ENCODE peak calls at places on chromosomes 12 and 14, in four cellular contexts. One of them, this sample, is unnamed.

GRCh38 chr14:21852061-21852664 is 178.5 kb upstream of the OR4E1 start:
- DNase-seq in endothelial cell: peak; percentile 70
- DNase-seq in fibroblast of the aortic adventitia: peak; percentile 12
- DNase-seq in natural killer cell: peak; percentile 48
- DNase-seq in this sample: no peak

GRCh38 chr12:91332305-91332704 is 149.7 kb upstream of the DCN start:
- DNase-seq in endothelial cell: no peak
- DNase-seq in fibroblast of the aortic adventitia: peak; percentile 54
- DNase-seq in natural killer cell: no peak
- DNase-seq in this sample: no peak

GRCh38 chr12:91901675-91902074 is 244.0 kb downstream of the BTG1 start:
- DNase-seq in endothelial cell: no peak
- DNase-seq in fibroblast of the aortic adventitia: no peak
- DNase-seq in natural killer cell: no peak
- DNase-seq in this sample: no peak

GRCh38 chr12:117125275-117125613 is 26.0 kb upstream of the TESC start:
- DNase-seq in endothelial cell: no peak
- DNase-seq in fibroblast of the aortic adventitia: no peak
- DNase-seq in natural killer cell: no peak
- DNase-seq in this sample: no peak

GRCh38 chr12:116861331-116861730 is 19.9 kb downstream of the HRK start:
- DNase-seq in endothelial cell: no peak
- DNase-seq in fibroblast of the aortic adventitia: peak; percentile 65
- DNase-seq in natural killer cell: no peak
- DNase-seq in this sample: no peak

GRCh38 chr14:96255501-96256366 is at the start of gene BDKRB1:
- DNase-seq in endothelial cell: no peak
- DNase-seq in fibroblast of the aortic adventitia: peak; percentile 98
- DNase-seq in natural killer cell: no peak
- DNase-seq in this sample: no peak

GRCh38 chr14:81450100-81450531 is 50.0 kb upstream of the STON2 start:
- DNase-seq in endothelial cell: no peak
- DNase-seq in fibroblast of the aortic adventitia: peak; percentile 61
- DNase-seq in natural killer cell: no peak
- DNase-seq in this sample: no peak

GRCh38 chr12:82896979-82897378 is 210.3 kb downstream of the TMTC2 start:
- DNase-seq in endothelial cell: no peak
- DNase-seq in fibroblast of the aortic adventitia: peak; percentile 45
- DNase-seq in natural killer cell: no peak
- DNase-seq in this sample: no peak

GRCh38 chr12:52221912-52222457 is 11.1 kb upstream of the KRT7 start:
- DNase-seq in endothelial cell: peak; percentile 81
- DNase-seq in fibroblast of the aortic adventitia: no peak
- DNase-seq in natural killer cell: peak; percentile 45
- DNase-seq in this sample: no peak

GRCh38 chr14:79493081-79493652 is 718.1 kb downstream of the DIO2 start:
- DNase-seq in endothelial cell: no peak
- DNase-seq in fibroblast of the aortic adventitia: no peak
- DNase-seq in natural killer cell: no peak
- DNase-seq in this sample: no peak

GRCh38 chr14:66066991-66067788 is 419.0 kb upstream of the CCDC196 start:
- DNase-seq in endothelial cell: no peak
- DNase-seq in fibroblast of the aortic adventitia: peak; percentile 92
- DNase-seq in natural killer cell: no peak
- DNase-seq in this sample: no peak

GRCh38 chr12:93904124-93904523 is 226.9 kb downstream of the CRADD start:
- DNase-seq in endothelial cell: no peak
- DNase-seq in fibroblast of the aortic adventitia: no peak
- DNase-seq in natural killer cell: no peak
- DNase-seq in this sample: no peak

DNA sequence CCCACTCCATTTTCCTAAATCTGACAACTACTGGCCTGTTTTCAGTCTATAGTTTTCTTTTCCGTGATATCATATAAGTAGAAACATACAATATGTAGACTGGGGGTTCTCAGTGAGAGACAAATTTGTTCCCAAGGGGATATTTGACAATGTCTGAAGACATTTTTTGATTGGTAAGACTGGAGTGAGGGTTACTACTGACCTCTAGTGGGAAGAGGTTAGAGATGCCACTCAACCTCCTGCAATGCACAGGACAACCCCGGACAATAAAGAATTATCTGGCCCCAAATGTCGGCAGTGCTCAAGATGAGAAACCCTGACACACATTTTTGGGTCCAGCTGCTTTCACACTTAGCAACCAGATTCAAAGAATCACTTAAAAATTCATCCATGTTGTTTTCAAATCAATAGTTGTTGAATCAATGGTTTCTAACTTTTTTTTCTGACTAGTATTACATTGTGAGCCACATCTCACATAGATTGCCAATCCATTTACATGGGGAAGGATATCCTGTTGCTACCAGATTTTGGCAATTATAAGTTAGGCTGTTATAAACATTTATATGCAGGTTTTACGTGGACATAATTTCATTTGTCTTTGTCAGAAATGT is 307.1 kb downstream of the RPL10L start:
- DNase-seq in endothelial cell: peak; percentile 31
- DNase-seq in fibroblast of the aortic adventitia: no peak
- DNase-seq in natural killer cell: no peak
- DNase-seq in this sample: no peak
- TF ChIP-seq CTCF in endothelial cell: peak; percentile 56
- TF ChIP-seq CTCF in fibroblast of the aortic adventitia: no peak
- TF ChIP-seq CTCF in natural killer cell: no peak
- TF ChIP-seq CTCF in this sample: peak; percentile 71

GRCh38 chr14:103058209-103059055 is 1.1 kb upstream of the CDC42BPB start:
- DNase-seq in endothelial cell: no peak
- DNase-seq in fibroblast of the aortic adventitia: no peak
- DNase-seq in natural killer cell: no peak
- DNase-seq in this sample: no peak
- TF ChIP-seq CTCF in endothelial cell: no peak
- TF ChIP-seq CTCF in fibroblast of the aortic adventitia: no peak
- TF ChIP-seq CTCF in natural killer cell: no peak
- TF ChIP-seq CTCF in this sample: no peak

GRCh38 chr14:90509403-90509802 is 112.6 kb downstream of the CALM1 start:
- DNase-seq in endothelial cell: no peak
- DNase-seq in fibroblast of the aortic adventitia: no peak
- DNase-seq in natural killer cell: no peak
- DNase-seq in this sample: no peak
- TF ChIP-seq CTCF in endothelial cell: no peak
- TF ChIP-seq CTCF in fibroblast of the aortic adventitia: no peak
- TF ChIP-seq CTCF in natural killer cell: no peak
- TF ChIP-seq CTCF in this sample: peak; percentile 18

DNA sequence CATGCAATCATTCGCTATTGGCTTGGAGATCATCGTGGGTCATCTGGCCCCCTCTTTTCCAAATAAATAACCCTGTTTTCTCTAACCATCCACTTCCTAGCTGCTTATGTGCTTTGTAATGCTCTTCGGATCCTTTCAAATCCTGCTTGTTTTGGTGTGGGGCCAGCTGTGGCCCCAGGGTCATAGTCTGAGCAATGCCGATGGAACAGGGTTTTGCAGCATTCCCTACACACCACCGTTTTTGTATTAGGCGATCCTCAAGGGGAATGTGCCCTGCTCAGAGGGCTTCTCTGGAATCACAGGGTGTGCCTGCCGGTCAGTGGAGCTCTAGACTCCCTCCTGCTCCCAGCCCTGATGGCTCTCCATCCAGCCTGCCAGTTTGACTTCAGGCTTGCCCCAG is 78.1 kb upstream of the NRXN3 start:
- DNase-seq in endothelial cell: no peak
- DNase-seq in fibroblast of the aortic adventitia: no peak
- DNase-seq in natural killer cell: no peak
- DNase-seq in this sample: no peak
- TF ChIP-seq CTCF in endothelial cell: no peak
- TF ChIP-seq CTCF in fibroblast of the aortic adventitia: no peak
- TF ChIP-seq CTCF in natural killer cell: no peak
- TF ChIP-seq CTCF in this sample: no peak

GRCh38 chr12:123807002-123807401 is 44.9 kb downstream of the DNAH10 start:
- DNase-seq in endothelial cell: no peak
- DNase-seq in fibroblast of the aortic adventitia: no peak
- DNase-seq in natural killer cell: no peak
- DNase-seq in this sample: no peak

GRCh38 chr12:123805119-123805518 is 43.0 kb downstream of the DNAH10 start:
- DNase-seq in endothelial cell: no peak
- DNase-seq in fibroblast of the aortic adventitia: no peak
- DNase-seq in natural killer cell: no peak
- DNase-seq in this sample: no peak

GRCh38 chr12:123813349-123813748 is 51.2 kb downstream of the DNAH10 start:
- DNase-seq in endothelial cell: no peak
- DNase-seq in fibroblast of the aortic adventitia: peak; percentile 57
- DNase-seq in natural killer cell: no peak
- DNase-seq in this sample: no peak

GRCh38 chr12:123807670-123808069 is 45.6 kb downstream of the DNAH10 start:
- DNase-seq in endothelial cell: no peak
- DNase-seq in fibroblast of the aortic adventitia: peak; percentile 34
- DNase-seq in natural killer cell: no peak
- DNase-seq in this sample: no peak

GRCh38 chr12:123808167-123808566 is 46.1 kb downstream of the DNAH10 start:
- DNase-seq in endothelial cell: peak; percentile 24
- DNase-seq in fibroblast of the aortic adventitia: no peak
- DNase-seq in natural killer cell: no peak
- DNase-seq in this sample: no peak
- TF ChIP-seq CTCF in endothelial cell: no peak
- TF ChIP-seq CTCF in fibroblast of the aortic adventitia: peak; percentile 35
- TF ChIP-seq CTCF in natural killer cell: no peak
- TF ChIP-seq CTCF in this sample: peak; percentile 54

GRCh38 chr12:108519558-108519957 is 4.5 kb downstream of the FICD start:
- DNase-seq in endothelial cell: no peak
- DNase-seq in fibroblast of the aortic adventitia: no peak
- DNase-seq in natural killer cell: no peak
- DNase-seq in this sample: no peak
- TF ChIP-seq CTCF in endothelial cell: no peak
- TF ChIP-seq CTCF in fibroblast of the aortic adventitia: no peak
- TF ChIP-seq CTCF in natural killer cell: no peak
- TF ChIP-seq CTCF in this sample: peak; percentile 24

GRCh38 chr12:72074956-72075355 is 136.3 kb downstream of the TPH2 start:
- DNase-seq in endothelial cell: no peak
- DNase-seq in fibroblast of the aortic adventitia: no peak
- DNase-seq in natural killer cell: no peak
- DNase-seq in this sample: no peak

GRCh38 chr12:72075891-72076557 is 137.4 kb downstream of the TPH2 start:
- DNase-seq in endothelial cell: no peak
- DNase-seq in fibroblast of the aortic adventitia: no peak
- DNase-seq in natural killer cell: no peak
- DNase-seq in this sample: no peak

GRCh38 chr12:72075401-72075800 is 136.8 kb downstream of the TPH2 start:
- DNase-seq in endothelial cell: no peak
- DNase-seq in fibroblast of the aortic adventitia: no peak
- DNase-seq in natural killer cell: no peak
- DNase-seq in this sample: no peak

GRCh38 chr12:72072613-72073212 is 134.1 kb downstream of the TPH2 start:
- DNase-seq in endothelial cell: no peak
- DNase-seq in fibroblast of the aortic adventitia: no peak
- DNase-seq in natural killer cell: no peak
- DNase-seq in this sample: no peak

DNA sequence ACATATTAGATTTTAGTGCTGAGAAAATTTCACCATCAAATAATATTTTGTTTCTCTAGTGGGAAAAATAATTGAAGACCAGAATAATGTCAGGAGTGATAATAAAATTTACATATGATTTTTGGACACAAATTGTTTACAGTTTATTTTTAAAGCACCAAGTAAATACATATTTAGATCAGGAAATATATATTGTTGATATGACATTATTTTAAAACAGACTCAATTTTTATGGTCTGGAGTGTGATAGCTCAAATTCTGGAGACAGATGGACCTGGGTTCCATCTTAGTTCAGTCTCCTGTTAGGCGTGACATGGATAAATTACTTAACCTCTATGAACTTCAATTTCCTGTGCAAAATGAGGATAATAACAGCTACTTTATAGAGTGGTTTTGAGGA is 135.4 kb downstream of the TPH2 start:
- DNase-seq in endothelial cell: no peak
- DNase-seq in fibroblast of the aortic adventitia: no peak
- DNase-seq in natural killer cell: no peak
- DNase-seq in this sample: no peak
- TF ChIP-seq CTCF in endothelial cell: no peak
- TF ChIP-seq CTCF in fibroblast of the aortic adventitia: no peak
- TF ChIP-seq CTCF in natural killer cell: no peak
- TF ChIP-seq CTCF in this sample: no peak